ENCODE peak calls at places on chromosomes 12 and 14, in five cellular contexts. V, L, S, O and Y are unnamed samples.
A peak's percentile ranks its signal among the peaks of the same experiment; 100 is the strongest.

GRCh38 chr12:57518176-57518919 is 2.0 kb downstream of the DDIT3 start:
- DNase-seq in V (no peak), L (no peak), S (no peak), O (no peak), Y (no peak)

GRCh38 chr12:7120166-7120565 is 8.5 kb downstream of the RBP5 start:
- DNase-seq in V (no peak), L (no peak), S (no peak), O (no peak), Y (no peak)

GRCh38 chr14:20219033-20219432 is 4.5 kb upstream of the OR11H6 start:
- DNase-seq in V (no peak), L (peak; percentile 12), S (no peak), O (no peak), Y (no peak)

GRCh38 chr12:46372852-46373302 is 304 bp upstream of the SLC38A2 start:
- DNase-seq in V (no peak), L (no peak), S (no peak), O (no peak), Y (no peak)

GRCh38 chr12:130590685-130591084 is 125.4 kb downstream of the RIMBP2 start:
- DNase-seq in V (no peak), L (no peak), S (no peak), O (no peak), Y (no peak)

GRCh38 chr12:12126551-12126950 is 55.8 kb downstream of the BCL2L14 start:
- DNase-seq in V (no peak), L (peak; percentile 65), S (no peak), O (no peak), Y (no peak)

GRCh38 chr12:53954694-53955035 is at the start of gene HOXC12:
- DNase-seq in V (no peak), L (no peak), S (no peak), O (no peak), Y (no peak)

GRCh38 chr14:95064734-95065133 is 92.6 kb downstream of the DICER1 start:
- DNase-seq in V (no peak), L (no peak), S (no peak), O (no peak), Y (no peak)

GRCh38 chr12:107523760-107524558 is 161.6 kb upstream of the PWP1 start:
- DNase-seq in V (no peak), L (no peak), S (no peak), O (no peak), Y (no peak)

GRCh38 chr12:19894803-19895202 is 455.5 kb downstream of the AEBP2 start:
- DNase-seq in V (no peak), L (peak; percentile 2), S (no peak), O (no peak), Y (no peak)

GRCh38 chr14:72527591-72527990 is 366.3 kb downstream of the DPF3 start:
- DNase-seq in V (no peak), L (no peak), S (no peak), O (no peak), Y (no peak)

GRCh38 chr14:43778607-43778955 is 728.5 kb downstream of the FSCB start:
- DNase-seq in V (no peak), L (peak; percentile 48), S (no peak), O (no peak), Y (no peak)

GRCh38 chr12:12881495-12881894 is 9.9 kb upstream of the GPRC5A start:
- DNase-seq in V (no peak), L (peak; percentile 87), S (no peak), O (no peak), Y (no peak)

GRCh38 chr12:96424601-96425000 is 24.4 kb upstream of the CDK17 start:
- DNase-seq in V (no peak), L (peak; percentile 39), S (no peak), O (no peak), Y (no peak)

GRCh38 chr12:20339060-20339459 is 29.3 kb upstream of the PDE3A start:
- DNase-seq in V (no peak), L (no peak), S (no peak), O (no peak), Y (no peak)

GRCh38 chr12:121769831-121770301 is 23.6 kb downstream of the RHOF start:
- DNase-seq in V (no peak), L (no peak), S (no peak), O (no peak), Y (no peak)

GRCh38 chr12:39365364-39366001 is 77.4 kb downstream of the KIF21A start:
- DNase-seq in V (no peak), L (no peak), S (no peak), O (no peak), Y (no peak)

GRCh38 chr14:101024686-101025085 is 121.2 kb upstream of the RTL1 start:
- DNase-seq in V (no peak), L (no peak), S (no peak), O (no peak), Y (no peak)

GRCh38 chr14:30108975-30109700 is 181.5 kb upstream of the PRKD1 start:
- DNase-seq in V (no peak), L (no peak), S (no peak), O (no peak), Y (no peak)

GRCh38 chr12:53200107-53200457 is 7.0 kb downstream of the ITGB7 start:
- DNase-seq in V (no peak), L (no peak), S (no peak), O (no peak), Y (no peak)

GRCh38 chr12:69497308-69498026 is 27.3 kb downstream of the FRS2 start:
- DNase-seq in V (no peak), L (no peak), S (no peak), O (no peak), Y (no peak)

GRCh38 chr14:33611405-33612183 is 339.3 kb downstream of the EGLN3 start:
- DNase-seq in V (no peak), L (peak; percentile 69), S (no peak), O (no peak), Y (no peak)

GRCh38 chr14:22739423-22739822 is 27.1 kb upstream of the OXA1L start:
- DNase-seq in V (no peak), L (no peak), S (no peak), O (no peak), Y (no peak)

GRCh38 chr14:24092110-24092959 is 1.8 kb upstream of the PCK2 start:
- DNase-seq in V (no peak), L (no peak), S (no peak), O (peak; percentile 63), Y (no peak)

GRCh38 chr14:75968461-75968860 is 13.3 kb downstream of the TGFB3 start:
- DNase-seq in V (no peak), L (no peak), S (no peak), O (no peak), Y (no peak)

GRCh38 chr14:99560946-99561683 is 42.9 kb downstream of the CCDC85C start:
- DNase-seq in V (no peak), L (peak; percentile 52), S (no peak), O (peak; percentile 80), Y (no peak)

GRCh38 chr12:78034025-78034424 is 203.3 kb downstream of the NAV3 start:
- DNase-seq in V (no peak), L (no peak), S (peak; percentile 84), O (no peak), Y (no peak)

GRCh38 chr14:69535230-69535848 is 39.3 kb downstream of the CCDC177 start:
- DNase-seq in V (peak; percentile 41), L (peak; percentile 71), S (no peak), O (peak; percentile 5), Y (no peak)

GRCh38 chr12:76520348-76520747 is 39.2 kb downstream of the OSBPL8 start:
- DNase-seq in V (no peak), L (no peak), S (no peak), O (no peak), Y (no peak)

GRCh38 chr12:76518699-76519098 is 40.9 kb downstream of the OSBPL8 start:
- DNase-seq in V (no peak), L (no peak), S (no peak), O (no peak), Y (no peak)

GRCh38 chr12:76519538-76519937 is 40.0 kb downstream of the OSBPL8 start:
- DNase-seq in V (no peak), L (peak; percentile 5), S (peak; percentile 86), O (no peak), Y (no peak)

GRCh38 chr12:76515271-76515670 is 44.3 kb downstream of the OSBPL8 start:
- DNase-seq in V (no peak), L (no peak), S (no peak), O (no peak), Y (no peak)
- TF ChIP-seq CTCF in V (no peak), L (peak; percentile 26), S (no peak), O (no peak), Y (no peak)

GRCh38 chr12:122876724-122877123 is 19.2 kb downstream of the VPS37B start:
- DNase-seq in V (no peak), L (no peak), S (no peak), O (no peak), Y (no peak)
- H3K27ac ChIP-seq in V (no peak overlapping the region), L (no peak overlapping the region), S (no peak overlapping the region), O (no peak overlapping the region), Y (no peak overlapping the region)

GRCh38 chr12:55816876-55817351 is 610 bp downstream of the SARNP start:
- DNase-seq in V (no peak), L (peak; percentile 17), S (no peak), O (no peak), Y (no peak)
- TF ChIP-seq CTCF in V (no peak), L (no peak), S (no peak), O (no peak), Y (no peak)

GRCh38 chr12:52187206-52187605 is 4.6 kb downstream of the KRT80 start:
- DNase-seq in V (no peak), L (no peak), S (no peak), O (no peak), Y (no peak)

GRCh38 chr12:52189376-52190174 is 2.2 kb downstream of the KRT80 start:
- DNase-seq in V (no peak), L (peak; percentile 54), S (no peak), O (no peak), Y (no peak)

GRCh38 chr12:52187640-52188039 is 4.2 kb downstream of the KRT80 start:
- DNase-seq in V (no peak), L (no peak), S (no peak), O (no peak), Y (no peak)

GRCh38 chr12:52186135-52186840 is 5.5 kb downstream of the KRT80 start:
- DNase-seq in V (no peak), L (peak; percentile 92), S (no peak), O (no peak), Y (no peak)

GRCh38 chr12:52188658-52189057 is 3.2 kb downstream of the KRT80 start:
- DNase-seq in V (no peak), L (no peak), S (no peak), O (no peak), Y (no peak)
- H3K27ac ChIP-seq in V (no peak overlapping the region), L (no peak overlapping the region), S (no peak overlapping the region), O (no peak overlapping the region), Y (no peak overlapping the region)